ENCODE peak calls at places on chromosomes 11 and 22, in four cellular contexts. N is hepatic stellate cell, O is C1 segment of cervical spinal cord, H is cardiac muscle cell. E is an unnamed sample.

GRCh38 chr22:37932821-37933578 is 20.4 kb downstream of the C22orf23 start:
- DNase-seq in N (no peak), O (no peak), H (no peak), E (no peak)

GRCh38 chr11:108938604-108939003 is 273.7 kb downstream of the DDX10 start:
- DNase-seq in N (no peak), O (no peak), H (no peak), E (no peak)

GRCh38 chr11:85875505-85875904 is 20.3 kb downstream of the CCDC83 start:
- DNase-seq in N (no peak), O (no peak), H (no peak), E (no peak)

GRCh38 chr22:30636226-30637077 is 871 bp downstream of the SLC35E4 start:
- DNase-seq in N (peak), O (peak), H (no peak), E (no peak)

GRCh38 chr11:98772799-98773198 is 247.9 kb upstream of the CNTN5 start:
- DNase-seq in N (no peak), O (no peak), H (no peak), E (no peak)

GRCh38 chr11:126366064-126366822 is 10.8 kb downstream of the ST3GAL4 start:
- DNase-seq in N (no peak), O (no peak), H (no peak), E (no peak)

GRCh38 chr11:86372586-86372985 is 2.1 kb upstream of the CCDC81 start:
- DNase-seq in N (no peak), O (no peak), H (no peak), E (no peak)

GRCh38 chr11:1005913-1006312 is 30.6 kb downstream of the MUC6 start:
- DNase-seq in N (no peak), O (no peak), H (no peak), E (no peak)

GRCh38 chr11:2507212-2507901 is 62.5 kb downstream of the KCNQ1 start:
- DNase-seq in N (no peak), O (no peak), H (no peak), E (no peak)

GRCh38 chr22:21626073-21626734 is 3.6 kb downstream of the YDJC start:
- DNase-seq in N (no peak), O (no peak), H (no peak), E (no peak)

GRCh38 chr11:76654980-76655379 is 15.6 kb downstream of the LRRC32 start:
- DNase-seq in N (no peak), O (no peak), H (no peak), E (no peak)

GRCh38 chr11:105274631-105275030 is 135.1 kb upstream of the CARD18 start:
- DNase-seq in N (no peak), O (no peak), H (no peak), E (peak)

GRCh38 chr22:50674606-50675552 is 2.3 kb downstream of the SHANK3 start:
- DNase-seq in N (no peak), O (no peak), H (peak), E (no peak)

GRCh38 chr22:22111983-22112382 is 129.4 kb upstream of the TOP3B start:
- DNase-seq in N (no peak), O (no peak), H (no peak), E (no peak)

GRCh38 chr11:78145511-78146030 is 6.1 kb upstream of the ALG8 start:
- DNase-seq in N (no peak), O (no peak), H (no peak), E (no peak)

GRCh38 chr11:70495351-70496310 is 97.3 kb downstream of the CTTN start:
- DNase-seq in N (no peak), O (no peak), H (no peak), E (no peak)

GRCh38 chr11:70067591-70068341 is 10.4 kb upstream of the ANO1 start:
- DNase-seq in N (no peak), O (no peak), H (peak), E (no peak)

GRCh38 chr11:2267306-2267861 is 3.0 kb downstream of the ASCL2 start:
- DNase-seq in N (no peak), O (no peak), H (no peak), E (no peak)

GRCh38 chr11:122157540-122158173 is 41.6 kb upstream of the BLID start:
- DNase-seq in N (no peak), O (no peak), H (no peak), E (no peak)

GRCh38 chr11:37504066-37504611 is 906.1 kb upstream of the RAG2 start:
- DNase-seq in N (peak), O (no peak), H (no peak), E (no peak)

GRCh38 chr22:21761086-21761485 is 25.5 kb upstream of the YPEL1 start:
- DNase-seq in N (no peak), O (no peak), H (no peak), E (no peak)

GRCh38 chr11:2576116-2576515 is 123.7 kb downstream of the KCNQ1OT1 start:
- DNase-seq in N (no peak), O (no peak), H (no peak), E (no peak)

GRCh38 chr11:101428918-101429317 is 154.9 kb downstream of the TRPC6 start:
- DNase-seq in N (no peak), O (no peak), H (peak), E (no peak)

GRCh38 chr11:73949912-73950311 is 914 bp upstream of the DNAJB13 start:
- DNase-seq in N (no peak), O (no peak), H (no peak), E (no peak)

GRCh38 chr22:16953206-16954059 is 54.6 kb downstream of the GAB4 start:
- DNase-seq in N (no peak), O (no peak), H (no peak), E (no peak)

GRCh38 chr11:60974726-60975125 is 3.2 kb downstream of the CD6 start:
- DNase-seq in N (no peak), O (no peak), H (no peak), E (no peak)

GRCh38 chr11:61815790-61816735 is 740 bp downstream of the FADS1 start:
- DNase-seq in N (peak), O (peak), H (peak), E (no peak)

GRCh38 chr11:95119361-95120060 is 29.9 kb downstream of the ENDOD1 start:
- DNase-seq in N (no peak), O (no peak), H (no peak), E (no peak)

GRCh38 chr11:115471367-115471766 is 32.8 kb downstream of the CADM1 start:
- DNase-seq in N (no peak), O (no peak), H (no peak), E (no peak)

GRCh38 chr11:93368022-93368421 is 37.5 kb downstream of the DEUP1 start:
- DNase-seq in N (no peak), O (no peak), H (no peak), E (no peak)

GRCh38 chr11:6196396-6196795 is 2.6 kb upstream of the OR52W1 start:
- DNase-seq in N (no peak), O (no peak), H (no peak), E (no peak)

E was measured in GM04503.